ENCODE peak calls at places on chromosomes 1 and 21, in eight cellular contexts. G is heart left ventricle; S is prostate gland; R is CD8-positive, alpha-beta memory T cell; W is body of pancreas; M is fibroblast of the aortic adventitia; Z is brain microvascular endothelial cell; X is CD4-positive, alpha-beta memory T cell. V is an unnamed sample.

GRCh38 chr1:108841703-108842102 is 15.2 kb downstream of the AKNAD1 start:
- DNase-seq in G (no peak), S (peak), W (no peak), Z (no peak), M (no peak), X (no peak), R (no peak), V (no peak)

GRCh38 chr21:38809170-38809878 is 3.6 kb downstream of the ETS2 start:
- DNase-seq in S (no peak), W (no peak), X (no peak), M (no peak), Z (no peak), R (no peak), G (no peak), V (no peak)

GRCh38 chr1:22747021-22747734 is 36.5 kb downstream of the EPHB2 start:
- DNase-seq in M (peak), Z (peak), X (no peak), S (no peak), G (no peak), R (no peak), W (no peak), V (no peak)

GRCh38 chr1:204902674-204903073 is 32.0 kb downstream of the NFASC start:
- DNase-seq in W (no peak), S (no peak), Z (no peak), G (no peak), M (no peak), X (no peak), R (no peak), V (no peak)

GRCh38 chr1:29236993-29237905 is 927 bp downstream of the PTPRU start:
- DNase-seq in S (peak), M (peak), W (peak), G (peak), X (peak), Z (peak), R (peak), V (no peak)

GRCh38 chr21:38438476-38438893 is 59.8 kb downstream of the ERG start:
- DNase-seq in X (no peak), S (no peak), W (no peak), Z (peak), G (peak), M (peak), R (no peak), V (no peak)

GRCh38 chr1:169133801-169134558 is 27.5 kb downstream of the ATP1B1 start:
- DNase-seq in Z (no peak), G (no peak), M (peak), W (no peak), R (no peak), X (no peak), S (no peak), V (peak)

GRCh38 chr1:67484492-67484891 is 54.3 kb upstream of the SERBP1 start:
- DNase-seq in W (no peak), M (no peak), G (no peak), R (no peak), X (no peak), Z (no peak), S (no peak), V (no peak)

GRCh38 chr1:121558514-121558913 is 373.7 kb downstream of the SRGAP2C start:
- DNase-seq in Z (peak), R (no peak), M (peak), W (no peak), G (no peak), S (no peak), X (no peak), V (no peak)

GRCh38 chr1:228105996-228106799 is 2.9 kb downstream of the MRPL55 start:
- DNase-seq in R (no peak), Z (no peak), S (no peak), M (no peak), W (no peak), X (no peak), G (no peak), V (no peak)

GRCh38 chr1:228106800-228107054 is 2.4 kb downstream of the MRPL55 start:
- DNase-seq in W (no peak), M (no peak), Z (no peak), X (no peak), G (no peak), R (no peak), S (no peak), V (no peak)

GRCh38 chr1:228108742-228109072 is 392 bp downstream of the MRPL55 start:
- DNase-seq in Z (no peak), M (no peak), R (no peak), G (no peak), X (no peak), S (no peak), W (no peak), V (no peak)

GRCh38 chr1:228108055-228108690 is 926 bp downstream of the MRPL55 start:
- DNase-seq in G (no peak), M (no peak), X (no peak), R (no peak), S (no peak), W (no peak), Z (no peak), V (no peak)

GRCh38 chr1:228107636-228108035 is 1.5 kb downstream of the MRPL55 start:
- DNase-seq in G (no peak), R (no peak), M (no peak), X (no peak), S (no peak), W (no peak), Z (no peak), V (no peak)
- H3K4me3 ChIP-seq in G (no peak), R (no peak), M (no peak), X (no peak), S (no peak), W (no peak), Z (no peak), V (no peak)

GRCh38 chr1:116579253-116579875 is 8.5 kb upstream of the CD58 start:
- DNase-seq in W (no peak), G (no peak), Z (no peak), R (no peak), S (no peak), X (no peak), M (no peak), V (no peak)
- H3K4me3 ChIP-seq in W (no peak), G (no peak), Z (no peak), R (no peak), S (no peak), X (no peak), M (no peak), V (no peak)

GRCh38 chr1:172764378-172764777 is 105.5 kb downstream of the FASLG start:
- DNase-seq in X (peak), R (peak), G (no peak), Z (no peak), W (no peak), S (no peak), M (no peak), V (no peak)
- H3K4me3 ChIP-seq in X (no peak), R (no peak), G (no peak), Z (no peak), W (no peak), S (no peak), M (no peak), V (no peak)

DNA sequence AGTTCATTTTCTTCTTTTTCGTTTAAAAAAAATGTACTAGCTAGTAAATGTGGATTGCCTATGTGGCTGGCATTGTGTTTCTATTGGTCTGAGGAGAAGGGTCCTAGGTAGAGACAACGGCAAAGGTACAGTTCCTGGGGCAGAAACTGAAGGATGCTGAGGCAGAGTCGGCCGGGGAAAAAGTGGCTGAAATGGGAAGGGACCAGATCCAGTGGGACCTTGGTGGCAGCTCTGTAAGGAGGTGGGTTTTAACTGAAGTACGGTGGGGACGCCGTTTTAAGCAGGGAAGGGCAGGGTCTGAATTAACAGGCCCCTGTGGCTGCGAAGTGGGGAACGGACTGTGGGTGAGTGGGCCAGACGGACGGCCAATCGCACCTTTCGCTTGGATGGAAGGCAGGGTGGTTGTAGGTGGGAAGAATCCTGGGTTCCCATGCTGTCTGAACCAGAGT is 420 bp upstream of the VPS13D start:
- DNase-seq in M (no peak), X (no peak), Z (no peak), W (no peak), S (no peak), G (no peak), R (no peak), V (no peak)
- H3K4me3 ChIP-seq in M (no peak), X (no peak), Z (peak), W (no peak), S (peak), G (no peak), R (no peak), V (no peak)

GRCh38 chr1:183039330-183039729 is 16.1 kb downstream of the LAMC1 start:
- DNase-seq in X (no peak), Z (no peak), M (no peak), S (no peak), G (no peak), R (no peak), W (no peak), V (no peak)

GRCh38 chr1:183040600-183040999 is 17.4 kb downstream of the LAMC1 start:
- DNase-seq in M (peak), R (no peak), G (no peak), Z (peak), X (no peak), W (no peak), S (no peak), V (no peak)

GRCh38 chr1:183039985-183040447 is 16.8 kb downstream of the LAMC1 start:
- DNase-seq in R (no peak), Z (peak), W (no peak), G (no peak), M (peak), S (no peak), X (no peak), V (peak)

GRCh38 chr1:183038333-183038876 is 15.2 kb downstream of the LAMC1 start:
- DNase-seq in S (no peak), Z (no peak), R (no peak), X (no peak), M (no peak), W (no peak), G (no peak), V (no peak)

DNA sequence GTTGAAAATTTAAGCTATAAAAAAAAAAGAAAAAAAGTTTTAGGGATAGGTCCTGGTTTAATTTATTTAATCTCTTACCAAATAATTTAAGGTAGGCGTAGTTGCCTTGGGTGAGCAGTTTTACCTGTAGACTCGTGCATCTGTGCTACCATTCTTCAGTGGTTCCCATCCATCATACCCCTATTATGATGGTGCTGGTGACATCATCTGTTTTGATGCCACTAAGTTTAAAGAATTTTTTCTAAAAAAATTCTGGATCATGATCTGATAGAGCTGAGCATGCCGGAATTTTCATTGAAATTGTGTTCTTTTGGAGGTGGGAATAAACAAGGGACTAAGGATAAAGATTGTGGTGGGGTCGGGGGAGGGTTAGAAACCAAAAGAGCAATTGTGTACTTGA is 15.7 kb downstream of the LAMC1 start:
- DNase-seq in X (no peak), S (no peak), Z (no peak), G (no peak), W (no peak), R (no peak), M (no peak), V (no peak)
- H3K4me3 ChIP-seq in X (no peak), S (no peak), Z (no peak), G (no peak), W (no peak), R (no peak), M (no peak), V (no peak)

GRCh38 chr1:14732726-14733052 is 134.2 kb downstream of the KAZN start:
- DNase-seq in R (no peak), X (no peak), S (no peak), Z (no peak), M (no peak), G (no peak), W (no peak), V (no peak)
- H3K4me3 ChIP-seq in R (no peak), X (no peak), S (no peak), Z (no peak), M (no peak), G (no peak), W (no peak), V (peak)

V was measured in GM12865.